ENCODE peak calls at places on chromosomes 7 and 10, in six cellular contexts. P, J, V, F, X and O are unnamed samples.

GRCh38 chr10:7507887-7508726 is 97.3 kb upstream of the SFMBT2 start:
- DNase-seq in F (no peak), X (no peak), P (no peak), J (no peak), V (no peak), O (no peak)

GRCh38 chr7:29866490-29866930 is 60.2 kb downstream of the WIPF3 start:
- DNase-seq in J (no peak), F (no peak), X (no peak), P (no peak), V (no peak), O (no peak)

GRCh38 chr10:117365612-117366011 is 9.6 kb downstream of the PDZD8 start:
- DNase-seq in P (no peak), J (no peak), V (no peak), X (no peak), F (no peak), O (no peak)

GRCh38 chr7:117756586-117756985 is 116.7 kb downstream of the CTTNBP2 start:
- DNase-seq in X (no peak), J (no peak), V (no peak), F (no peak), P (no peak), O (no peak)

GRCh38 chr10:17144757-17145156 is 15.1 kb upstream of the CUBN start:
- DNase-seq in J (no peak), V (no peak), F (no peak), X (no peak), P (no peak), O (no peak)

GRCh38 chr7:16028651-16029050 is 342.2 kb upstream of the MEOX2 start:
- DNase-seq in F (no peak), X (no peak), J (no peak), V (no peak), P (no peak), O (no peak)

GRCh38 chr7:30717181-30717580 is 34.8 kb upstream of the INMT start:
- DNase-seq in V (no peak), P (no peak), F (no peak), X (no peak), J (peak), O (no peak)

GRCh38 chr7:42097756-42098155 is 139.3 kb downstream of the GLI3 start:
- DNase-seq in F (no peak), J (no peak), P (no peak), X (no peak), V (no peak), O (no peak)

GRCh38 chr7:117686311-117686935 is 186.8 kb downstream of the CTTNBP2 start:
- DNase-seq in V (no peak), P (no peak), F (no peak), J (no peak), X (no peak), O (no peak)

GRCh38 chr7:83267141-83267631 is 104.5 kb upstream of the PCLO start:
- DNase-seq in P (no peak), J (no peak), F (no peak), V (no peak), X (no peak), O (no peak)

GRCh38 chr10:50621981-50622496 is 1.7 kb downstream of the SGMS1 start:
- DNase-seq in J (peak), P (peak), X (peak), F (peak), V (peak), O (peak)

GRCh38 chr10:97336942-97337719 is 2.6 kb upstream of the FRAT2 start:
- DNase-seq in X (peak), F (no peak), P (no peak), V (no peak), J (peak), O (no peak)

GRCh38 chr7:138478499-138478908 is 18.4 kb downstream of the TRIM24 start:
- DNase-seq in V (no peak), F (no peak), P (no peak), X (no peak), J (no peak), O (no peak)

GRCh38 chr7:156056548-156056947 is 244.3 kb upstream of the SHH start:
- DNase-seq in J (no peak), V (no peak), F (no peak), X (no peak), P (no peak), O (no peak)

GRCh38 chr10:29926649-29927048 is 132.7 kb downstream of the JCAD start:
- DNase-seq in P (no peak), J (no peak), X (peak), F (no peak), V (peak), O (no peak)

GRCh38 chr7:47301078-47301477 is 280.8 kb downstream of the TNS3 start:
- DNase-seq in X (no peak), F (no peak), J (no peak), P (no peak), V (no peak), O (no peak)
- TF ChIP-seq CTCF in X (no peak), F (no peak), J (no peak), P (no peak), V (no peak), O (no peak)

GRCh38 chr7:2730846-2731770 is 43.1 kb downstream of the AMZ1 start:
- DNase-seq in X (no peak), J (no peak), P (no peak), F (no peak), V (no peak), O (peak)

GRCh38 chr7:2732388-2732787 is 44.4 kb downstream of the AMZ1 start:
- DNase-seq in F (no peak), J (no peak), V (no peak), P (no peak), X (no peak), O (no peak)

GRCh38 chr7:2734084-2734601 is 46.1 kb downstream of the AMZ1 start:
- DNase-seq in V (no peak), X (no peak), P (no peak), J (no peak), F (no peak), O (no peak)

GRCh38 chr7:2734761-2735571 is 47.0 kb downstream of the AMZ1 start:
- DNase-seq in P (no peak), J (no peak), V (no peak), F (no peak), X (no peak), O (peak)

DNA sequence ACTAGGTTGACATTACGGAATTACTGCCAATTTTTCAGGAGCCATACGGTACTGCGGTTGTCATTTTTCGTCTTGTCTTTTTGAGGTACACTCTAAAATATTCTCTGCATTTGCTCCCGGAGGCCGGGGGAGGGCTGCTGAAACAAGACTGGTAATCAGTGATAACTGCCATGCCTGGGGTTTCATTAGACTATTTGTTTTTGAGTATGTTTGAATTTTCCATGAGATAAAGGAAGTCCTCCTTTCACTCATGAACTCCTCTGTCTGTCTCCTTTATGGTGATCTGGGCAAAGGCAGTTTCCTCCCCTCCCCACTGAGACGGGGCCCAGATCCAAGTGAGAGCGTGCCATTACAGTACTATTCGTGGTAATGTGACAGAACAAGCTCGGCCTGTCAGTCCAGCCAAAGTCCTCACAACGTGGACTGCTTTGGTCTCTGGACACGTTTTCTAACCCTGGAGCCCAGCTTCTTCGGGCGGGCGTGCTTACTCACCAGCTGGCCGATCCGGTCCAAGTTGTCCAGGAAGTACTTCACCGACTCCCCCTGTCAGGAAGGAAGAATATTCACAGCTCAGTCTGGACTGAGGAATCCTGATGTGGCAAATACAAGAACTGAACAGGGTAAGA is 45.1 kb downstream of the AMZ1 start:
- DNase-seq in X (no peak), J (peak), P (peak), F (no peak), V (no peak), O (peak)
- TF ChIP-seq CTCF in X (no peak), J (no peak), P (peak), F (no peak), V (peak), O (no peak)

GRCh38 chr7:132580277-132580676 is 4.0 kb upstream of the PLXNA4 start:
- DNase-seq in J (no peak), X (no peak), P (no peak), F (no peak), V (no peak), O (no peak)
- TF ChIP-seq CTCF in J (no peak), X (no peak), P (no peak), F (no peak), V (no peak), O (no peak)

GRCh38 chr10:85454386-85454785 is 912.2 kb downstream of the GRID1 start:
- DNase-seq in F (no peak), J (no peak), V (no peak), X (no peak), P (no peak), O (no peak)

GRCh38 chr10:85459906-85460305 is 906.7 kb downstream of the GRID1 start:
- DNase-seq in P (no peak), F (no peak), V (no peak), J (no peak), X (no peak), O (no peak)

GRCh38 chr10:85458274-85458673 is 908.3 kb downstream of the GRID1 start:
- DNase-seq in X (peak), F (no peak), V (no peak), J (no peak), P (no peak), O (no peak)
- TF ChIP-seq CTCF in X (no peak), F (no peak), V (no peak), J (no peak), P (no peak), O (no peak)

GRCh38 chr10:35567951-35568350 is 37.2 kb upstream of the GJD4 start:
- DNase-seq in X (no peak), P (no peak), F (no peak), V (no peak), J (no peak), O (no peak)

GRCh38 chr10:35568483-35569015 is 36.6 kb upstream of the GJD4 start:
- DNase-seq in V (no peak), J (no peak), P (no peak), X (no peak), F (no peak), O (no peak)

GRCh38 chr10:35572583-35572982 is 32.6 kb upstream of the GJD4 start:
- DNase-seq in X (no peak), V (no peak), F (no peak), P (no peak), J (no peak), O (no peak)

GRCh38 chr10:35569111-35569707 is 35.9 kb upstream of the GJD4 start:
- DNase-seq in P (no peak), V (no peak), F (no peak), J (no peak), X (no peak), O (no peak)

GRCh38 chr10:35569836-35570235 is 35.3 kb upstream of the GJD4 start:
- DNase-seq in P (no peak), X (no peak), V (no peak), F (no peak), J (no peak), O (no peak)
- TF ChIP-seq CTCF in P (no peak), X (no peak), V (no peak), F (no peak), J (no peak), O (no peak)

DNA sequence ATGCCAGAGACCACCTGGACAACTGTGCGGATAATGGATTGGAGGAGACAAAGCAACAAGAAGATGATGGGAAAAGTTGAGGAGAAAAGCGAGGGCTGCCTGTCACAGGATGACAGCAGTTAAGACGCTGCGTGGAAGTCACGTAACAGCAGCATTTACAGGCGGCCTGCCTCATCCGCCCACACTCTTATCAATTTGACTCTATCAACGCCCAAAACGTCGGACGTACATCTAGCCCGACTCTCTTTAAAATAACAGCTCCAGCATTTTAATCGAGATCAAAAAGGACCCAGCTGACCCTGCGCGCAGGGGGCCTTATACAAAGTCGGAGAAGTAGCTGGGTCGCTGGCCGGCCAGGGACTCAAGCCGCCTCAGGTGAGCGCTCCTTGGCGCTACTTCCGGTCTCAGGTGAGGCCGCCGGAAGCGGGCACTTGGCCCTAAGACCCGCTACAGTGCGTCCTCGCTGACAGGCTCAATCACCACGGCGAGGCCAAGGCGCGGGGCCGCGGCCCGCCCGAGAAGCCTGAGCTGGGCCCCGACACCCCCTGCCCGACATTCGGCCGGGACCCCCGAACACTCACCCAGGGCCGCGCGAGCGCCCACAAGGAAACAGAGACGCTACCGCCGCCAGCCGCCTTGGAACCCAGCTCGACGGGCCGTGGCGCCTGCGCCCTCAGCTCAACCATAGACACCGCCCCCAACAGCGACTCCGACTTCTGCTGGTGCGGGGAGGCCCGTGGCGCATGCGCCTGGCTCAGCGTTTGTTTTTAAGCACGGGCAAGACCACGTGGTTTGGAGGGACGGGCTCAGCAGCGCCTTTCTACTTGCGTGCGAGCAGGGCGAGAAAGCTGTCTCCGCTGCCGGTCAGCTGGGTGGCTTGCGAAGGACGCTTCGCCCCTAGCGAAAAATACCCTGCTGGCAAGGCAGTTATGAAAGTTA is at the start of gene ERCC6:
- DNase-seq in J (peak), F (peak), X (peak), V (peak), P (peak), O (peak)
- TF ChIP-seq CTCF in J (no peak), F (no peak), X (no peak), V (no peak), P (no peak), O (no peak)